ENCODE peak calls at places on chromosomes 1 and 21, in four cellular contexts. X, L, R and Y are unnamed samples.

GRCh38 chr1:163083690-163084089 is 14.5 kb downstream of the RGS4 start:
- DNase-seq in R (no peak), L (no peak), X (no peak), Y (no peak)

GRCh38 chr1:164660415-164661174 is 101.6 kb downstream of the PBX1 start:
- DNase-seq in L (peak; percentile 9), X (no peak), R (no peak), Y (no peak)

GRCh38 chr21:19523731-19524130 is 1120.1 kb upstream of the TMPRSS15 start:
- DNase-seq in X (no peak), L (no peak), R (no peak), Y (no peak)

GRCh38 chr1:53367503-53368313 is 39.8 kb upstream of the LRP8 start:
- DNase-seq in X (peak; percentile 43), R (peak; percentile 58), L (peak; percentile 64), Y (no peak)

GRCh38 chr1:18901952-18902522 is 318 bp downstream of the ALDH4A1 start:
- DNase-seq in L (no peak), R (no peak), X (no peak), Y (no peak)

GRCh38 chr1:22442212-22442894 is 9.3 kb upstream of the ZBTB40 start:
- DNase-seq in L (no peak), R (no peak), X (no peak), Y (no peak)

GRCh38 chr1:197471248-197472035 is 203.4 kb downstream of the CRB1 start:
- DNase-seq in X (no peak), L (no peak), R (peak; percentile 27), Y (no peak)

GRCh38 chr1:248756151-248756550 is 592 bp upstream of the LYPD8 start:
- DNase-seq in L (no peak), R (no peak), X (no peak), Y (no peak)

GRCh38 chr1:3013371-3014038 is 7.8 kb upstream of the ACTRT2 start:
- DNase-seq in R (no peak), X (no peak), L (no peak), Y (no peak)

GRCh38 chr1:78619446-78619802 is 824 bp upstream of the IFI44L start:
- DNase-seq in L (no peak), X (no peak), R (no peak), Y (no peak)

GRCh38 chr1:36922071-36922470 is 112.2 kb downstream of the GRIK3 start:
- DNase-seq in L (no peak), X (no peak), R (no peak), Y (no peak)

GRCh38 chr1:153882296-153882912 is 40.4 kb downstream of the GATAD2B start:
- DNase-seq in R (peak; percentile 12), X (no peak), L (no peak), Y (no peak)

GRCh38 chr1:153881764-153882163 is 41.0 kb downstream of the GATAD2B start:
- DNase-seq in R (peak; percentile 76), X (no peak), L (no peak), Y (no peak)

GRCh38 chr1:153880024-153880423 is 42.7 kb downstream of the GATAD2B start:
- DNase-seq in X (no peak), L (no peak), R (no peak), Y (no peak)

GRCh38 chr1:153883223-153883622 is 39.5 kb downstream of the GATAD2B start:
- DNase-seq in R (no peak), X (peak; percentile 56), L (no peak), Y (no peak)

GRCh38 chr1:153880962-153881361 is 41.8 kb downstream of the GATAD2B start:
- DNase-seq in X (peak; percentile 27), R (peak; percentile 81), L (no peak), Y (peak; percentile 88)
- TF ChIP-seq JUND in X (no peak), R (no peak), L (no peak), Y (no peak)

DNA sequence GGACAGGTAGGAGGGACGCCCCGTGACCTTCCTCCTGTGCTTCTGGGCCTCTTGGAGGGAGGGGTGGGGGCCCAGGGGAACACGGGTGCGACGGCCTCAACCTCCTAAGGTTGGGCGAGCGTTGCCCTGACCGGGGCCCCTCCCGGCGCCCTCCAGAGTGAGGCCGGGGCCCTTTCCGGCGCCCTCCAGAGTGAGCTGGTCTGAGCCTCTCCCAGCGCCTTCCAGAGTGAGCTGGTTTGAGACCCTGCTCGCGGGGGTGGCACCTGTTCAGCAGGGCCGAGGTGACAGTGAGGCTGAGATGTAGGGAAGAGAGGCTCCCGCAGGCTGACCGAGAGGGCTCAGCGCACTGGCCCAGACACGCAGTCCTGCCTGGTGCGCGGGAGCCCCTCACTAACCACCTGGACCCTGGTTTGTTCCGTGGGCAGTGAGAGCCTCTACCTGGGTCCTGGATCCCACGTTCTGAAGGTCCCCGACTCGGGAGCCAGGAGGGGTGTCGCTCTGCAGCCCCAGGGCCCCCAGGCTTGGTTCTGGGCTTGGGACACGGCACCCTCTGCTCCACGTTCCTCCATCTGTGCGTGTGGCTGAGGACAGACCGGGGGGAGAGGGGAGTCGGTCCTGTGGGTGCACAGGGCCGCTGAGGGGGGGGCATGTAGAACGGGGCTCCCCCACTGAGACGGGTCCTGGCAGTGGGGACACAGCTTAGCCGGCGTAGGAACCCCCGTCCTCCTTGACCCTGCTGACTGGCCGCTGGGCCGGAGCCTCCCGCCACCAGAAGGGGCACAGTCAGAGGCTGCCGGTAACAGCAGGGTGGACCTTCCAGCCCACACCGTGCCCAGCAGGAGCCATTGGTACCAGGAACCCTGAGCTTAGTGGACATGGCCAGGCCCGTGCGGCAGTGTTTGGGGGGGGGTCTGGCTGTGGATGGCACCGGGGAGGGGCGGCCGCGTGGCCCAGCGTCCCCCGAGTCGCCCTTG is 1.5 kb downstream of the COL6A1 start:
- DNase-seq in L (no peak), R (peak; percentile 41), X (no peak), Y (no peak)
- TF ChIP-seq JUND in L (no peak), R (no peak), X (no peak), Y (no peak)

GRCh38 chr1:180916771-180917170 is 4.1 kb downstream of the KIAA1614 start:
- DNase-seq in L (no peak), R (peak; percentile 45), X (no peak), Y (no peak)
- TF ChIP-seq JUND in L (no peak), R (no peak), X (no peak), Y (no peak)

DNA sequence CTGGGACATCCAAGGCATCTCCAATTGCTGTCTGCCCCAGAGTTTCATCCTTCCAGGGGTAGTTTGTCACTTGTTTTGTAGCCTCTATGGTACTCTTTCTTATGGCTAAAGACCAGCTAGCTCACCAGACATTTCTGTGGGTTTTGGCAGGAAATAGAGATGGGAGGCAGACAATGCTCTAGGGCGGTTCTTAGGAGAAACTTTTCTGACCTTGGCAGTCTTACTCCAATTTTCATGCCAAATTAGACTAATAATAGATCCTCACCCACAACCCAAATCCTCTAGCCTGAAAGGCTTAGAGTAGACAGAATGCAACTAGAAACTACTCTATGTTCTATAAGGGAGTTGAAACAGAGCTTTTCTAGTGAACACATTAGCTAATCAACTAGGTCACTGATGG is 69.8 kb downstream of the LRIG2 start:
- DNase-seq in R (no peak), L (no peak), X (no peak), Y (no peak)
- TF ChIP-seq JUND in R (no peak), L (no peak), X (no peak), Y (no peak)